ENCODE peak calls at places on chromosomes 6 and 20, in four cellular contexts. F is fibroblast of the aortic adventitia, H is RWPE2, Q is neural progenitor cell. E is an unnamed sample.
A peak's percentile ranks its signal among the peaks of the same experiment; 100 is the strongest.

GRCh38 chr6:21883528-21883927 is 290.0 kb downstream of the SOX4 start:
- DNase-seq in H (no peak), Q (no peak), F (no peak), E (no peak)

GRCh38 chr6:99434702-99435530 is 9.8 kb upstream of the PNISR start:
- DNase-seq in F (peak; percentile 59), H (no peak), Q (no peak), E (peak; percentile 47)

GRCh38 chr6:107819976-107820551 is 4.0 kb downstream of the SCML4 start:
- DNase-seq in Q (peak; percentile 81), F (no peak), H (no peak), E (peak; percentile 88)

GRCh38 chr20:1306316-1307135 is 22.4 kb downstream of the SDCBP2 start:
- DNase-seq in F (no peak), Q (no peak), H (no peak), E (no peak)

GRCh38 chr6:133973109-133973971 is 20.3 kb downstream of the TBPL1 start:
- DNase-seq in H (no peak), F (peak; percentile 79), Q (peak; percentile 58), E (peak; percentile 59)

GRCh38 chr6:28531479-28532128 is 5.9 kb downstream of the GPX5 start:
- DNase-seq in H (no peak), Q (peak; percentile 38), F (no peak), E (no peak)

GRCh38 chr20:7523288-7523687 is 417.0 kb downstream of the HAO1 start:
- DNase-seq in H (no peak), F (no peak), Q (no peak), E (no peak)

GRCh38 chr6:33908025-33908424 is 104.2 kb upstream of the MLN start:
- DNase-seq in Q (no peak), F (no peak), H (no peak), E (no peak)

GRCh38 chr20:64146301-64146935 is 17.8 kb upstream of the MYT1 start:
- DNase-seq in H (peak; percentile 71), Q (peak; percentile 75), F (no peak), E (no peak)

GRCh38 chr6:81939774-81940165 is 187.3 kb upstream of the TENT5A start:
- DNase-seq in H (no peak), F (no peak), Q (no peak), E (peak; percentile 9)

GRCh38 chr6:17012421-17013225 is 89.2 kb upstream of the STMND1 start:
- DNase-seq in F (peak; percentile 57), H (no peak), Q (peak; percentile 54), E (peak; percentile 23)

GRCh38 chr20:25057234-25058050 is 497 bp downstream of the ACSS1 start:
- DNase-seq in Q (peak; percentile 71), F (peak; percentile 24), H (no peak), E (peak; percentile 65)

GRCh38 chr20:2237059-2237458 is 58.7 kb upstream of the TGM3 start:
- DNase-seq in F (peak; percentile 97), H (peak; percentile 81), Q (peak; percentile 31), E (peak; percentile 98)

GRCh38 chr6:119834418-119834817 is 484.9 kb upstream of the MAN1A1 start:
- DNase-seq in Q (no peak), F (no peak), H (no peak), E (peak; percentile 59)

GRCh38 chr6:9851006-9851405 is 563.9 kb downstream of the TFAP2A start:
- DNase-seq in F (no peak), Q (no peak), H (no peak), E (no peak)

GRCh38 chr20:20827992-20828597 is 115.7 kb upstream of the RALGAPA2 start:
- DNase-seq in H (no peak), Q (no peak), F (no peak), E (no peak)

GRCh38 chr6:134063966-134064445 is 11.6 kb upstream of the SLC2A12 start:
- DNase-seq in Q (peak; percentile 77), H (no peak), F (peak; percentile 90), E (peak; percentile 75)

GRCh38 chr6:133833905-133834304 is 55.0 kb upstream of the TCF21 start:
- DNase-seq in F (no peak), Q (no peak), H (no peak), E (no peak)

GRCh38 chr6:88133718-88134117 is 32.4 kb downstream of the CNR1 start:
- DNase-seq in F (no peak), Q (no peak), H (no peak), E (no peak)

DNA sequence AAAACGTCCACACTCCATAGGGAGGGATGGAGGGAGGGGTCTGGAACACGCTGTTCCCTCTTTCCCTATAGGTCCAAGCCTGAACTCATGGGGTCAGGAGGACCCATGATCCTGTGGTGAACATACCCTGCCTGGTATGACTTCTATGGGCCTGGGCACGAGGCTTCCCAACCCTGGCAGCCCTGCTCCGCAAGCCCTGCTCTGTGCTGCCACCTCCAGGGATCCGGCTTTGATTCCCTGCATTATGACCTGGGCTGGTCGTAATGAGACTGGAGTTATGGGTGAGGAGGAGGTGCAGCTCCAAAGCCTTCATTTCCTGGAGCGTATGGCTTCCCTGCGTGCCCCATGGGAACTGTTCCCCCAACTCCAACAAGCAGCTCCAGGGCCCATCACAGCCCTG is 54.9 kb downstream of the CDH22 start:
- DNase-seq in F (no peak), H (no peak), Q (peak; percentile 64), E (peak; percentile 46)
- TF ChIP-seq CTCF in F (peak; percentile 28), H (peak; percentile 33), Q (peak; percentile 52), E (peak; percentile 28)

GRCh38 chr20:48025661-48026060 is 240.4 kb upstream of the SULF2 start:
- DNase-seq in H (no peak), Q (no peak), F (peak; percentile 41), E (peak; percentile 49)

GRCh38 chr20:48019940-48020339 is 234.7 kb upstream of the SULF2 start:
- DNase-seq in H (no peak), F (no peak), Q (no peak), E (no peak)

GRCh38 chr20:48019496-48019895 is 234.2 kb upstream of the SULF2 start:
- DNase-seq in F (no peak), H (no peak), Q (no peak), E (no peak)

GRCh38 chr20:48026981-48027592 is 241.8 kb upstream of the SULF2 start:
- DNase-seq in H (no peak), F (no peak), Q (no peak), E (no peak)

GRCh38 chr20:48025061-48025515 is 239.8 kb upstream of the SULF2 start:
- DNase-seq in F (peak; percentile 76), H (peak; percentile 92), Q (peak; percentile 49), E (peak; percentile 35)
- H3K4me3 ChIP-seq in F (peak overlapping the region; percentile 9), H (peak overlapping the region; percentile 16), Q (no peak overlapping the region), E (no peak overlapping the region)

GRCh38 chr6:32803416-32803815 is 13.4 kb downstream of the HLA-DOB start:
- DNase-seq in H (no peak), F (no peak), Q (no peak), E (no peak)

GRCh38 chr6:32807020-32807580 is 9.7 kb downstream of the HLA-DOB start:
- DNase-seq in Q (peak; percentile 10), F (no peak), H (no peak), E (no peak)
- TF ChIP-seq CTCF in Q (peak; percentile 13), F (no peak), H (no peak), E (no peak)

GRCh38 chr6:143293526-143293925 is 157.0 kb downstream of the ADAT2 start:
- DNase-seq in F (no peak), H (no peak), Q (no peak), E (no peak)
- H3K4me3 ChIP-seq in F (no peak overlapping the region), H (no peak overlapping the region), Q (no peak overlapping the region), E (no peak overlapping the region)